ENCODE peak calls at places on chromosomes 1 and 21, in six cellular contexts. T is cardiac septum, L is ovary, O is NCI-H460, G is brain pericyte, I is HuH-7.5. D is an unnamed sample.
A peak's percentile ranks its signal among the peaks of the same experiment; 100 is the strongest.

GRCh38 chr1:111635324-111636009 is 15.9 kb downstream of the RAP1A start:
- DNase-seq in T (no peak), L (no peak), O (no peak), G (no peak), I (no peak), D (no peak)

GRCh38 chr1:18111605-18112297 is 4.2 kb downstream of the IGSF21 start:
- DNase-seq in T (no peak), L (no peak), O (no peak), G (no peak), I (no peak), D (no peak)

GRCh38 chr1:238409191-238409846 is 518.6 kb upstream of the ZP4 start:
- DNase-seq in T (no peak), L (no peak), O (no peak), G (peak; percentile 31), I (no peak), D (no peak)

GRCh38 chr1:203306970-203307541 is 1.7 kb downstream of the BTG2 start:
- DNase-seq in T (no peak), L (peak; percentile 69), O (no peak), G (no peak), I (no peak), D (no peak)

GRCh38 chr1:48470506-48470905 is 1.5 kb downstream of the SPATA6 start:
- DNase-seq in T (no peak), L (peak; percentile 54), O (no peak), G (peak; percentile 5), I (no peak), D (no peak)

GRCh38 chr21:44835647-44835973 is 17.7 kb upstream of the SUMO3 start:
- DNase-seq in T (no peak), L (no peak), O (no peak), G (no peak), I (no peak), D (no peak)

GRCh38 chr1:7300893-7301292 is 470.2 kb upstream of the VAMP3 start:
- DNase-seq in T (no peak), L (no peak), O (peak; percentile 58), G (no peak), I (no peak), D (peak; percentile 81)

GRCh38 chr1:155078496-155079209 is at the start of gene EFNA3:
- DNase-seq in T (no peak), L (peak; percentile 90), O (peak; percentile 63), G (no peak), I (peak; percentile 98), D (peak; percentile 77)

GRCh38 chr1:154943649-154944421 is 7.3 kb upstream of the PMVK start:
- DNase-seq in T (no peak), L (no peak), O (peak; percentile 56), G (no peak), I (peak; percentile 75), D (peak; percentile 70)

GRCh38 chr1:9058465-9058864 is 11.0 kb downstream of the SLC2A5 start:
- DNase-seq in T (no peak), L (no peak), O (no peak), G (no peak), I (no peak), D (no peak)

GRCh38 chr1:70358921-70359564 is 4.5 kb upstream of the ANKRD13C start:
- DNase-seq in T (no peak), L (no peak), O (no peak), G (no peak), I (no peak), D (no peak)

GRCh38 chr21:44977616-44978340 is 37.9 kb downstream of the SLX9 start:
- DNase-seq in T (no peak), L (no peak), O (no peak), G (no peak), I (no peak), D (no peak)

GRCh38 chr1:193435771-193436170 is 249.4 kb upstream of the B3GALT2 start:
- DNase-seq in T (no peak), L (no peak), O (no peak), G (no peak), I (no peak), D (no peak)

GRCh38 chr1:7007902-7008301 is 222.6 kb downstream of the CAMTA1 start:
- DNase-seq in T (peak; percentile 31), L (no peak), O (no peak), G (no peak), I (no peak), D (no peak)

GRCh38 chr1:202659974-202660373 is 50.3 kb downstream of the SYT2 start:
- DNase-seq in T (no peak), L (no peak), O (no peak), G (no peak), I (no peak), D (no peak)

GRCh38 chr1:17071794-17072193 is 18.0 kb upstream of the SDHB start:
- DNase-seq in T (no peak), L (no peak), O (no peak), G (no peak), I (no peak), D (no peak)

GRCh38 chr1:56400526-56400925 is 178.8 kb downstream of the PLPP3 start:
- DNase-seq in T (no peak), L (no peak), O (no peak), G (no peak), I (no peak), D (no peak)

D was measured in A549.